ENCODE peak calls at places on chromosomes 4 and X, in six cellular contexts. N is Panc1, U is H9, T is suprapubic skin, E is heart right ventricle, W is fibroblast of lung. O is an unnamed sample.

GRCh38 chr4:150033937-150034336 is 44.3 kb upstream of the DCLK2 start:
- DNase-seq in N (no peak), U (no peak), T (no peak), E (no peak), W (peak), O (no peak)

GRCh38 chr4:51932261-51932660 is 87.9 kb downstream of the LRRC66 start:
- DNase-seq in N (no peak), U (no peak), T (no peak), E (peak), W (no peak), O (no peak)

GRCh38 chr4:187077749-187078148 is 354.1 kb upstream of the FAT1 start:
- DNase-seq in N (no peak), U (no peak), T (no peak), E (no peak), W (no peak), O (no peak)

GRCh38 chr4:3765271-3766206 is 646 bp upstream of the ADRA2C start:
- DNase-seq in N (no peak), U (peak), T (no peak), E (peak), W (peak), O (peak)

GRCh38 chrX:71998836-71999509 is 88.3 kb downstream of the NHSL2 start:
- DNase-seq in N (no peak), U (peak), T (no peak), E (peak), W (peak), O (no peak)

GRCh38 chrX:13376857-13377441 is 57.1 kb upstream of the ATXN3L start:
- DNase-seq in N (no peak), U (no peak), T (no peak), E (peak), W (peak), O (no peak)

GRCh38 chrX:141439651-141440050 is 144.9 kb downstream of the SPANXA1 start:
- DNase-seq in N (no peak), U (no peak), T (no peak), E (no peak), W (peak), O (no peak)

GRCh38 chrX:81195712-81196111 is 6.0 kb downstream of the HMGN5 start:
- DNase-seq in N (no peak), U (peak), T (no peak), E (peak), W (peak), O (peak)

GRCh38 chr4:163111588-163111987 is 55.1 kb downstream of the NAF1 start:
- DNase-seq in N (no peak), U (no peak), T (no peak), E (no peak), W (peak), O (no peak)

GRCh38 chrX:20265221-20265725 is 1.4 kb downstream of the RPS6KA3 start:
- DNase-seq in N (no peak), U (peak), T (peak), E (peak), W (peak), O (peak)

GRCh38 chr4:67658302-67658701 is 42.7 kb downstream of the UBA6 start:
- DNase-seq in N (no peak), U (no peak), T (no peak), E (no peak), W (no peak), O (no peak)

GRCh38 chrX:119399772-119400101 is 601 bp downstream of the SLC25A43 start:
- DNase-seq in N (no peak), U (no peak), T (no peak), E (no peak), W (peak), O (no peak)

GRCh38 chr4:120731561-120731960 is 191.0 kb downstream of the PRDM5 start:
- DNase-seq in N (no peak), U (no peak), T (no peak), E (no peak), W (no peak), O (no peak)

GRCh38 chrX:87391742-87392141 is 125.9 kb upstream of the KLHL4 start:
- DNase-seq in N (no peak), U (no peak), T (no peak), E (no peak), W (no peak), O (no peak)

GRCh38 chrX:119516157-119516702 is 48.0 kb downstream of the SLC25A5 start:
- DNase-seq in N (peak), U (peak), T (no peak), E (peak), W (peak), O (peak)

GRCh38 chr4:123619326-123619725 is 222.7 kb downstream of the SPRY1 start:
- DNase-seq in N (no peak), U (no peak), T (no peak), E (no peak), W (no peak), O (no peak)

GRCh38 chr4:87875187-87875586 is 42.4 kb downstream of the MEPE start:
- DNase-seq in N (no peak), U (no peak), T (no peak), E (no peak), W (no peak), O (no peak)

GRCh38 chrX:113399501-113400192 is 559.0 kb upstream of the AMOT start:
- DNase-seq in N (peak), U (no peak), T (no peak), E (no peak), W (no peak), O (no peak)

GRCh38 chr4:121690001-121690400 is 6.8 kb downstream of the ANXA5 start:
- DNase-seq in N (no peak), U (no peak), T (no peak), E (no peak), W (peak), O (no peak)

GRCh38 chrX:101062171-101062570 is 10.3 kb upstream of the TRMT2B start:
- DNase-seq in N (no peak), U (no peak), T (no peak), E (no peak), W (no peak), O (no peak)

GRCh38 chr4:24226018-24226417 is 336.2 kb upstream of the PPARGC1A start:
- DNase-seq in N (no peak), U (no peak), T (no peak), E (no peak), W (peak), O (no peak)

GRCh38 chr4:98603683-98604573 is 54.5 kb downstream of the TSPAN5 start:
- DNase-seq in N (no peak), U (no peak), T (no peak), E (no peak), W (peak), O (no peak)

GRCh38 chr4:176945314-176945713 is 152.6 kb upstream of the VEGFC start:
- DNase-seq in N (no peak), U (no peak), T (no peak), E (no peak), W (peak), O (no peak)

GRCh38 chr4:153233761-153234371 is 29.6 kb downstream of the TRIM2 start:
- DNase-seq in N (no peak), U (no peak), T (no peak), E (no peak), W (peak), O (no peak)

GRCh38 chr4:153227501-153227900 is 23.3 kb downstream of the TRIM2 start:
- DNase-seq in N (no peak), U (no peak), T (no peak), E (no peak), W (no peak), O (no peak)

GRCh38 chr4:153234923-153235322 is 30.7 kb downstream of the TRIM2 start:
- DNase-seq in N (no peak), U (no peak), T (no peak), E (no peak), W (peak), O (no peak)

GRCh38 chr4:153228512-153229145 is 24.4 kb downstream of the TRIM2 start:
- DNase-seq in N (no peak), U (no peak), T (no peak), E (no peak), W (no peak), O (peak)

GRCh38 chr4:153232768-153233167 is 28.5 kb downstream of the TRIM2 start:
- DNase-seq in N (no peak), U (peak), T (no peak), E (peak), W (no peak), O (no peak)
- TF ChIP-seq CTCF in N (peak), U (peak), T (no peak), E (peak), W (peak), O (no peak)

GRCh38 chr4:35105486-35105885 is 1138.8 kb downstream of the ARAP2 start:
- DNase-seq in N (no peak), U (no peak), T (no peak), E (no peak), W (no peak), O (no peak)
- H3K27ac ChIP-seq in N (no peak), U (no peak), T (no peak), E (no peak), W (no peak), O (no peak)

DNA sequence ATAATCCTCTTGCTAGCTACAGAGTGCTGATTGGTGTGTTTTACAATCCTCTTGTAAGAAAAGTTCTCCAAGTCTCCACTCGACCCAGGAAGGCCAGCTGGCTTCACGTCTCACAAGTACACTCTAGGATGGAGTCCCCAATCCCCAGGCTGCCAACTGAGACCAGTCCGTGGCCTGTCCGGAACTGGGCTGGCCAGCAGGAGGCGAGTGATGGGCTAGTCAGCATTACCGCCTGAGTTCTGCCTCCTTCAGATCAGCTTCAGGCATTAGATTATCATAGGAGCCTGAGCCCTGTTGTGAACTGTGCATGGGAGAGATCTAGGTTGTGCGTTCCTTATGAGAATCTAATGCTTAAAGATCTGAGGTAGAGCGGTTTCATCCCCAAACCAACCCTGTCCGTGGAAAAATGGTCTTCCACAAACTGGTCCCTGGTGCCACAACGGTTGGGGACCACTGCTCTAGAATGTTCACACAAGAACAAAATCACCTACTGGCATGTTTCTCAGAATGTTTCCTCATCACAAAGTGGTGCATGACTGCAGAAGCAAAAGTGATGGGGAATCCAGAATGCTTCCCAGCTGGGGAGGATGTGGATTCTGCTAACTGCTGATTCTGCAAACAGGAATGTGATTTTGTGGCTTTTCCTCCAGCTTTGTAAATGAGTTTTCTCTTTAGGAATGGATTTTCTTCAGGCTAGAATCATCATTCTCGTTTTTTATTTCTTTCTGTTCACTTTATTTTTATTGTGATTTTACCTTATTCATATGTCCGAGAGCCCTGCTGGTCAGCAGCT is 40.9 kb downstream of the SEPTIN11 start:
- DNase-seq in N (no peak), U (no peak), T (no peak), E (no peak), W (peak), O (no peak)
- TF ChIP-seq CTCF in N (no peak), U (peak), T (no peak), E (no peak), W (no peak), O (no peak)

DNA sequence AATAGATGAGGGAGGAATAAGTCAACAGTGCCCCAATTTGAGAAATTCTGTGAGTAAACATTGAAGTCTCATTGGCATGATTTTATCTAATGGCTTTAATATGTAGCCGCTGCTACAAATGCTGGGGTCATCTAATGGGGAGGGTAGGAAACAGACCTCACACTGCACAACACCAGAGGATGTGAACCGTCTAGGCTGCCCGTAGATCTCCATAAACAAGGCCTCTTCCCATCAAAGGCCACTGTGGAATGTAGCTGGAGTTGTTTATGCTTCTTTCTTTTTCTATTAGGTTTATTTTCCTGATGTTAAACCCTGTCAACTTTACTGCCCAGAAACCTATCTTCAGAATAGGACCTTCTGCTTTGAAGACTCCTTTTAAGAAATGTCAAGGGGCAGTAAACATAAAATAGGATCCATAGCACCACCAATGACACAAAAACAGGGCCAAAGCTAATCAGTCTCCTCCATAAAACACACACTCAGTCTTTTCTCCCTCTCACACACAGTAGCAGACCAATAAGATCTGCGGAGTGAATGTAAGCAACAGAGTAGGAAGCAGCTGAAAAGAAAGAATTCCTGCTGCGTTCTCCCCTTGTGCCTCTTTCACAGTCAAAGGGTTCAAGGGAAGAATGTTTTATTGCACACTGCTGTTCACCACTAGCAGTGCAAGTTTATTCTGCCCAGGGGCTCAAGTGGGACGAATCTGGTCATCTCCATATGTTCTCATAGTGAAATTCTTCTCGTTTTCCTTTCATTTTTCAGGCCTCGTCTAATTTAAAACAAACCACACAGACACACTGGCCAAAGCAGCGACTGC is 72.2 kb downstream of the MAML3 start:
- DNase-seq in N (no peak), U (no peak), T (no peak), E (no peak), W (no peak), O (no peak)
- H3K27ac ChIP-seq in N (peak), U (peak), T (no peak), E (no peak), W (peak), O (no peak)

DNA sequence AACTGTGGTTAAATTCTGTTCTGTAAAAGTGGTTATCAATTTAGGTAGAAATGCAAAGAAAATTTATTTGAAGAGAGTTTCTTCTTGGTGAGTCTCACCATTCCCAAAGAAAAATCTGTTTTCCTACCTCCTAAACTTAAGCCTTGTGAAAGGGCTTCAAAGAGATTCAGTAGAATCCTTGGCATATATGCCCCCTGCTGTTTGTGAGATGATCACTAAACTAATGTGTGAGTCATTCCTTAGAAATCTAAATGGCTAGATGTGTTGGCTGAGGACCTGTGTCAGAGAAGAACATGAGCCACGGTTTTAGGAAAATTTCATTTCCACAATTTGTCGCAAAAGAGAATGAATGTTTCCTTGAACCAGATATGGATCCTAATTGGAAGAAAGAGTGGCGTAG is 260.9 kb downstream of the SLC7A11 start:
- DNase-seq in N (no peak), U (no peak), T (no peak), E (no peak), W (peak), O (no peak)
- TF ChIP-seq CTCF in N (no peak), U (no peak), T (no peak), E (no peak), W (no peak), O (no peak)

GRCh38 chr4:80202784-80203553 is 5.7 kb downstream of the PRDM8 start:
- DNase-seq in N (no peak), U (peak), T (peak), E (no peak), W (no peak), O (no peak)

GRCh38 chr4:80201326-80202151 is 4.2 kb downstream of the PRDM8 start:
- DNase-seq in N (no peak), U (no peak), T (peak), E (peak), W (peak), O (no peak)

GRCh38 chr4:80204433-80204832 is 7.1 kb downstream of the PRDM8 start:
- DNase-seq in N (no peak), U (no peak), T (no peak), E (no peak), W (no peak), O (no peak)

GRCh38 chr4:80199947-80200346 is 2.6 kb downstream of the PRDM8 start:
- DNase-seq in N (no peak), U (no peak), T (no peak), E (no peak), W (no peak), O (no peak)

DNA sequence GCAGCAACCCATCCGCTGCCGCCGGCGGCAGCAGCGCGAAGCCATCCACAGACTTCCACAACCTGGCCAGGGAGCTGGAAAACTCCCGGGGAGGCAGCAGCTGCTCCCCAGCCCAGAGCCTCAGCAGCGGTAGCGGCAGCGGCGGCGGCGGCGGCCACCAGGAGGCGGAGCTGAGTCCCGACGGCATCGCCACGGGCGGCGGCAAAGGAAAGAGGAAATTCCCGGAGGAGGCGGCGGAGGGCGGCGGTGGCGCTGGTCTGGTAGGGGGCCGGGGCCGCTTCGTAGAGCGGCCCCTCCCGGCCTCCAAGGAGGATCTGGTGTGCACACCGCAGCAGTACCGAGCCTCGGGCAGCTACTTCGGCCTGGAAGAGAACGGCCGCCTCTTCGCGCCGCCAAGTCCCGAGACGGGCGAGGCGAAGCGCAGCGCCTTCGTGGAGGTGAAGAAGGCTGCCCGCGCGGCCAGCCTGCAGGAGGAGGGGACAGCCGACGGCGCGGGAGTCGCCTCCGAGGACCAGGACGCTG is 4.9 kb downstream of the PRDM8 start:
- DNase-seq in N (no peak), U (peak), T (peak), E (peak), W (peak), O (peak)
- H3K27ac ChIP-seq in N (no peak), U (no peak), T (peak), E (peak), W (peak), O (peak)

GRCh38 chr4:16646459-16646858 is 252.0 kb downstream of the LDB2 start:
- DNase-seq in N (no peak), U (no peak), T (no peak), E (no peak), W (no peak), O (no peak)

GRCh38 chr4:16641971-16642370 is 256.5 kb downstream of the LDB2 start:
- DNase-seq in N (no peak), U (no peak), T (no peak), E (no peak), W (peak), O (no peak)

GRCh38 chr4:16643852-16644251 is 254.6 kb downstream of the LDB2 start:
- DNase-seq in N (no peak), U (no peak), T (no peak), E (no peak), W (no peak), O (no peak)

GRCh38 chr4:16636911-16637630 is 261.4 kb downstream of the LDB2 start:
- DNase-seq in N (no peak), U (no peak), T (no peak), E (no peak), W (no peak), O (no peak)

GRCh38 chr4:16642897-16643296 is 255.5 kb downstream of the LDB2 start:
- DNase-seq in N (no peak), U (no peak), T (no peak), E (no peak), W (peak), O (no peak)
- TF ChIP-seq CTCF in N (peak), U (no peak), T (no peak), E (no peak), W (peak), O (peak)

GRCh38 chr4:6732441-6733357 is 16.7 kb downstream of the BLOC1S4 start:
- DNase-seq in N (no peak), U (no peak), T (no peak), E (peak), W (peak), O (peak)

GRCh38 chr4:6731301-6731641 is 15.3 kb downstream of the BLOC1S4 start:
- DNase-seq in N (no peak), U (no peak), T (no peak), E (no peak), W (no peak), O (no peak)

GRCh38 chr4:6731780-6732179 is 15.8 kb downstream of the BLOC1S4 start:
- DNase-seq in N (no peak), U (no peak), T (no peak), E (no peak), W (no peak), O (no peak)

GRCh38 chr4:6734165-6734786 is 18.3 kb downstream of the BLOC1S4 start:
- DNase-seq in N (no peak), U (no peak), T (no peak), E (no peak), W (no peak), O (no peak)

GRCh38 chr4:6733358-6734164 is 17.6 kb downstream of the BLOC1S4 start:
- DNase-seq in N (no peak), U (no peak), T (peak), E (no peak), W (no peak), O (no peak)
- H3K27ac ChIP-seq in N (no peak), U (no peak), T (no peak), E (peak), W (no peak), O (peak)

GRCh38 chrX:43836435-43837184 is 45.6 kb downstream of the MAOB start:
- DNase-seq in N (peak), U (no peak), T (no peak), E (no peak), W (peak), O (no peak)
- TF ChIP-seq CTCF in N (peak), U (peak), T (peak), E (peak), W (peak), O (peak)

GRCh38 chr4:175789632-175790031 is 22.4 kb downstream of the GPM6A start:
- DNase-seq in N (no peak), U (no peak), T (no peak), E (no peak), W (no peak), O (no peak)

GRCh38 chr4:175784986-175785525 is 27.0 kb downstream of the GPM6A start:
- DNase-seq in N (no peak), U (no peak), T (no peak), E (no peak), W (no peak), O (no peak)

GRCh38 chr4:175791221-175791620 is 20.8 kb downstream of the GPM6A start:
- DNase-seq in N (no peak), U (no peak), T (no peak), E (no peak), W (no peak), O (no peak)

GRCh38 chr4:175787948-175788347 is 24.1 kb downstream of the GPM6A start:
- DNase-seq in N (no peak), U (no peak), T (no peak), E (no peak), W (no peak), O (no peak)

GRCh38 chr4:175790067-175790466 is 22.0 kb downstream of the GPM6A start:
- DNase-seq in N (no peak), U (no peak), T (no peak), E (no peak), W (no peak), O (no peak)
- H3K27ac ChIP-seq in N (no peak), U (no peak), T (no peak), E (no peak), W (no peak), O (no peak)